ENCODE peak calls at places on chromosomes 16 and 17, in ten cellular contexts. One of them, this sample, is unnamed.

GRCh38 chr17:49108318-49108717 is 24.3 kb upstream of the B4GALNT2 start:
- DNase-seq in upper lobe of right lung: no peak
- DNase-seq in brain microvascular endothelial cell: peak; percentile 89
- DNase-seq in breast epithelium: no peak
- DNase-seq in mucosa of descending colon: no peak
- DNase-seq in fibroblast of lung: peak; percentile 91
- DNase-seq in heart left ventricle: no peak
- DNase-seq in ascending aorta: no peak
- DNase-seq in HCT116: no peak
- DNase-seq in neural progenitor cell: no peak
- DNase-seq in this sample: peak; percentile 68

GRCh38 chr17:59842901-59843652 is 49.7 kb downstream of the TUBD1 start:
- DNase-seq in upper lobe of right lung: peak; percentile 71
- DNase-seq in breast epithelium: peak; percentile 69
- DNase-seq in neural progenitor cell: no peak
- DNase-seq in brain microvascular endothelial cell: peak; percentile 95
- DNase-seq in ascending aorta: no peak
- DNase-seq in heart left ventricle: no peak
- DNase-seq in mucosa of descending colon: peak; percentile 72
- DNase-seq in HCT116: peak; percentile 96
- DNase-seq in fibroblast of lung: peak; percentile 98
- DNase-seq in this sample: peak; percentile 99

GRCh38 chr17:41212524-41213169 is 13.8 kb upstream of the KRTAP9-2 start:
- DNase-seq in HCT116: no peak
- DNase-seq in mucosa of descending colon: no peak
- DNase-seq in neural progenitor cell: no peak
- DNase-seq in ascending aorta: no peak
- DNase-seq in breast epithelium: no peak
- DNase-seq in fibroblast of lung: no peak
- DNase-seq in brain microvascular endothelial cell: no peak
- DNase-seq in upper lobe of right lung: no peak
- DNase-seq in heart left ventricle: no peak
- DNase-seq in this sample: no peak

GRCh38 chr16:58628845-58629680 is 563 bp downstream of the CNOT1 start:
- DNase-seq in ascending aorta: peak; percentile 78
- DNase-seq in mucosa of descending colon: peak; percentile 83
- DNase-seq in brain microvascular endothelial cell: no peak
- DNase-seq in upper lobe of right lung: peak; percentile 85
- DNase-seq in heart left ventricle: peak; percentile 47
- DNase-seq in breast epithelium: peak; percentile 54
- DNase-seq in fibroblast of lung: peak; percentile 30
- DNase-seq in HCT116: no peak
- DNase-seq in neural progenitor cell: peak; percentile 43
- DNase-seq in this sample: peak; percentile 34

GRCh38 chr17:48608921-48609505 is 1.8 kb downstream of the HOXB7 start:
- DNase-seq in breast epithelium: no peak
- DNase-seq in ascending aorta: no peak
- DNase-seq in brain microvascular endothelial cell: no peak
- DNase-seq in mucosa of descending colon: no peak
- DNase-seq in fibroblast of lung: no peak
- DNase-seq in heart left ventricle: no peak
- DNase-seq in neural progenitor cell: no peak
- DNase-seq in HCT116: no peak
- DNase-seq in upper lobe of right lung: no peak
- DNase-seq in this sample: no peak

GRCh38 chr17:20852541-20853370 is 190.1 kb downstream of the USP22 start:
- DNase-seq in mucosa of descending colon: peak; percentile 14
- DNase-seq in ascending aorta: no peak
- DNase-seq in brain microvascular endothelial cell: no peak
- DNase-seq in fibroblast of lung: peak; percentile 19
- DNase-seq in upper lobe of right lung: no peak
- DNase-seq in neural progenitor cell: peak; percentile 76
- DNase-seq in HCT116: no peak
- DNase-seq in breast epithelium: no peak
- DNase-seq in heart left ventricle: peak; percentile 25
- DNase-seq in this sample: peak; percentile 17

GRCh38 chr16:85291302-85292148 is 179.3 kb upstream of the CIBAR2 start:
- DNase-seq in brain microvascular endothelial cell: no peak
- DNase-seq in HCT116: no peak
- DNase-seq in breast epithelium: no peak
- DNase-seq in neural progenitor cell: peak; percentile 68
- DNase-seq in heart left ventricle: peak; percentile 57
- DNase-seq in fibroblast of lung: no peak
- DNase-seq in ascending aorta: no peak
- DNase-seq in upper lobe of right lung: peak; percentile 78
- DNase-seq in mucosa of descending colon: peak; percentile 71
- DNase-seq in this sample: no peak

GRCh38 chr17:61574542-61575351 is 16.3 kb downstream of the NACA2 start:
- DNase-seq in ascending aorta: no peak
- DNase-seq in neural progenitor cell: peak; percentile 66
- DNase-seq in mucosa of descending colon: peak; percentile 50
- DNase-seq in breast epithelium: no peak
- DNase-seq in upper lobe of right lung: no peak
- DNase-seq in fibroblast of lung: peak; percentile 41
- DNase-seq in brain microvascular endothelial cell: peak; percentile 18
- DNase-seq in HCT116: peak; percentile 74
- DNase-seq in heart left ventricle: no peak
- DNase-seq in this sample: peak; percentile 53

GRCh38 chr17:40553694-40554534 is 11.4 kb downstream of the CCR7 start:
- DNase-seq in ascending aorta: peak; percentile 74
- DNase-seq in brain microvascular endothelial cell: no peak
- DNase-seq in breast epithelium: no peak
- DNase-seq in neural progenitor cell: no peak
- DNase-seq in heart left ventricle: peak; percentile 62
- DNase-seq in HCT116: no peak
- DNase-seq in mucosa of descending colon: peak; percentile 27
- DNase-seq in fibroblast of lung: peak; percentile 61
- DNase-seq in upper lobe of right lung: peak; percentile 70
- DNase-seq in this sample: no peak

GRCh38 chr17:68498479-68499326 is 13.5 kb upstream of the PRKAR1A start:
- DNase-seq in HCT116: no peak
- DNase-seq in breast epithelium: no peak
- DNase-seq in brain microvascular endothelial cell: no peak
- DNase-seq in upper lobe of right lung: peak; percentile 77
- DNase-seq in heart left ventricle: peak; percentile 72
- DNase-seq in fibroblast of lung: no peak
- DNase-seq in mucosa of descending colon: peak; percentile 33
- DNase-seq in neural progenitor cell: no peak
- DNase-seq in ascending aorta: no peak
- DNase-seq in this sample: no peak

GRCh38 chr16:53912155-53912554 is 208.2 kb downstream of the FTO start:
- DNase-seq in mucosa of descending colon: no peak
- DNase-seq in fibroblast of lung: no peak
- DNase-seq in upper lobe of right lung: no peak
- DNase-seq in HCT116: no peak
- DNase-seq in heart left ventricle: no peak
- DNase-seq in ascending aorta: no peak
- DNase-seq in brain microvascular endothelial cell: no peak
- DNase-seq in breast epithelium: no peak
- DNase-seq in neural progenitor cell: no peak
- DNase-seq in this sample: peak; percentile 80

GRCh38 chr16:53913082-53913870 is 209.3 kb downstream of the FTO start:
- DNase-seq in breast epithelium: no peak
- DNase-seq in brain microvascular endothelial cell: peak; percentile 96
- DNase-seq in fibroblast of lung: peak; percentile 88
- DNase-seq in upper lobe of right lung: no peak
- DNase-seq in neural progenitor cell: no peak
- DNase-seq in heart left ventricle: no peak
- DNase-seq in HCT116: no peak
- DNase-seq in ascending aorta: peak; percentile 67
- DNase-seq in mucosa of descending colon: peak; percentile 15
- DNase-seq in this sample: peak; percentile 75

GRCh38 chr16:53913920-53914319 is 210.0 kb downstream of the FTO start:
- DNase-seq in breast epithelium: no peak
- DNase-seq in heart left ventricle: no peak
- DNase-seq in mucosa of descending colon: no peak
- DNase-seq in brain microvascular endothelial cell: no peak
- DNase-seq in HCT116: no peak
- DNase-seq in upper lobe of right lung: no peak
- DNase-seq in fibroblast of lung: no peak
- DNase-seq in neural progenitor cell: no peak
- DNase-seq in ascending aorta: no peak
- DNase-seq in this sample: no peak

GRCh38 chr16:53910990-53911389 is 207.0 kb downstream of the FTO start:
- DNase-seq in upper lobe of right lung: no peak
- DNase-seq in HCT116: no peak
- DNase-seq in heart left ventricle: no peak
- DNase-seq in brain microvascular endothelial cell: no peak
- DNase-seq in fibroblast of lung: no peak
- DNase-seq in neural progenitor cell: no peak
- DNase-seq in mucosa of descending colon: no peak
- DNase-seq in ascending aorta: no peak
- DNase-seq in breast epithelium: no peak
- DNase-seq in this sample: no peak

GRCh38 chr16:53911506-53911905 is 207.6 kb downstream of the FTO start:
- DNase-seq in breast epithelium: no peak
- DNase-seq in brain microvascular endothelial cell: no peak
- DNase-seq in HCT116: no peak
- DNase-seq in fibroblast of lung: no peak
- DNase-seq in heart left ventricle: no peak
- DNase-seq in upper lobe of right lung: no peak
- DNase-seq in ascending aorta: no peak
- DNase-seq in neural progenitor cell: no peak
- DNase-seq in mucosa of descending colon: no peak
- DNase-seq in this sample: no peak
- TF ChIP-seq CTCF in breast epithelium: no peak
- TF ChIP-seq CTCF in brain microvascular endothelial cell: peak; percentile 6
- TF ChIP-seq CTCF in HCT116: no peak
- TF ChIP-seq CTCF in fibroblast of lung: no peak
- TF ChIP-seq CTCF in heart left ventricle: no peak
- TF ChIP-seq CTCF in upper lobe of right lung: no peak
- TF ChIP-seq CTCF in ascending aorta: no peak
- TF ChIP-seq CTCF in neural progenitor cell: no peak
- TF ChIP-seq CTCF in mucosa of descending colon: no peak
- TF ChIP-seq CTCF in this sample: no peak

GRCh38 chr16:50673496-50674275 is 7.4 kb downstream of the SNX20 start:
- DNase-seq in breast epithelium: no peak
- DNase-seq in ascending aorta: no peak
- DNase-seq in heart left ventricle: no peak
- DNase-seq in upper lobe of right lung: no peak
- DNase-seq in HCT116: no peak
- DNase-seq in mucosa of descending colon: no peak
- DNase-seq in neural progenitor cell: no peak
- DNase-seq in brain microvascular endothelial cell: no peak
- DNase-seq in fibroblast of lung: no peak
- DNase-seq in this sample: no peak

GRCh38 chr16:50676684-50677225 is 4.4 kb downstream of the SNX20 start:
- DNase-seq in breast epithelium: no peak
- DNase-seq in heart left ventricle: no peak
- DNase-seq in ascending aorta: no peak
- DNase-seq in fibroblast of lung: no peak
- DNase-seq in brain microvascular endothelial cell: no peak
- DNase-seq in HCT116: no peak
- DNase-seq in upper lobe of right lung: no peak
- DNase-seq in mucosa of descending colon: no peak
- DNase-seq in neural progenitor cell: no peak
- DNase-seq in this sample: no peak

GRCh38 chr16:50675686-50676610 is 5.2 kb downstream of the SNX20 start:
- DNase-seq in breast epithelium: no peak
- DNase-seq in ascending aorta: no peak
- DNase-seq in brain microvascular endothelial cell: no peak
- DNase-seq in neural progenitor cell: no peak
- DNase-seq in fibroblast of lung: no peak
- DNase-seq in upper lobe of right lung: peak; percentile 79
- DNase-seq in heart left ventricle: no peak
- DNase-seq in HCT116: no peak
- DNase-seq in mucosa of descending colon: no peak
- DNase-seq in this sample: peak; percentile 27

GRCh38 chr16:50677351-50677750 is 3.8 kb downstream of the SNX20 start:
- DNase-seq in ascending aorta: no peak
- DNase-seq in HCT116: no peak
- DNase-seq in neural progenitor cell: no peak
- DNase-seq in brain microvascular endothelial cell: no peak
- DNase-seq in heart left ventricle: no peak
- DNase-seq in breast epithelium: no peak
- DNase-seq in upper lobe of right lung: no peak
- DNase-seq in mucosa of descending colon: no peak
- DNase-seq in fibroblast of lung: no peak
- DNase-seq in this sample: no peak

GRCh38 chr16:50674831-50675230 is 6.3 kb downstream of the SNX20 start:
- DNase-seq in brain microvascular endothelial cell: no peak
- DNase-seq in heart left ventricle: no peak
- DNase-seq in HCT116: no peak
- DNase-seq in upper lobe of right lung: no peak
- DNase-seq in mucosa of descending colon: no peak
- DNase-seq in fibroblast of lung: no peak
- DNase-seq in breast epithelium: no peak
- DNase-seq in neural progenitor cell: no peak
- DNase-seq in ascending aorta: no peak
- DNase-seq in this sample: no peak
- H3K36me3 ChIP-seq in brain microvascular endothelial cell: no peaks in the 10 kb centered on the region
- H3K36me3 ChIP-seq in heart left ventricle: peaks cover 55% of the 10 kb centered on the region
- H3K36me3 ChIP-seq in HCT116: no peaks in the 10 kb centered on the region
- H3K36me3 ChIP-seq in upper lobe of right lung: peaks cover 4% of the 10 kb centered on the region
- H3K36me3 ChIP-seq in mucosa of descending colon: no peaks in the 10 kb centered on the region
- H3K36me3 ChIP-seq in fibroblast of lung: no peaks in the 10 kb centered on the region
- H3K36me3 ChIP-seq in breast epithelium: no peaks in the 10 kb centered on the region
- H3K36me3 ChIP-seq in neural progenitor cell: no peaks in the 10 kb centered on the region
- H3K36me3 ChIP-seq in ascending aorta: peaks cover 5% of the 10 kb centered on the region
- H3K36me3 ChIP-seq in this sample: no peaks in the 10 kb centered on the region

GRCh38 chr16:66751992-66752322 is 548 bp upstream of the DYNC1LI2 start:
- DNase-seq in fibroblast of lung: no peak
- DNase-seq in breast epithelium: no peak
- DNase-seq in HCT116: no peak
- DNase-seq in ascending aorta: no peak
- DNase-seq in brain microvascular endothelial cell: no peak
- DNase-seq in neural progenitor cell: no peak
- DNase-seq in heart left ventricle: no peak
- DNase-seq in upper lobe of right lung: no peak
- DNase-seq in mucosa of descending colon: no peak
- DNase-seq in this sample: no peak
- H3K4me3 ChIP-seq in fibroblast of lung: peak overlapping the region; percentile 21
- H3K4me3 ChIP-seq in breast epithelium: peak overlapping the region; percentile 100
- H3K4me3 ChIP-seq in HCT116: peak overlapping the region; percentile 90
- H3K4me3 ChIP-seq in ascending aorta: peak overlapping the region; percentile 87
- H3K4me3 ChIP-seq in brain microvascular endothelial cell: peak overlapping the region; percentile 41
- H3K4me3 ChIP-seq in neural progenitor cell: peak overlapping the region; percentile 99
- H3K4me3 ChIP-seq in heart left ventricle: peak overlapping the region; percentile 100
- H3K4me3 ChIP-seq in upper lobe of right lung: peak overlapping the region; percentile 100
- H3K4me3 ChIP-seq in mucosa of descending colon: no peak overlapping the region
- H3K4me3 ChIP-seq in this sample: peak overlapping the region; percentile 98

GRCh38 chr17:28031174-28031573 is 11.3 kb upstream of the NLK start:
- DNase-seq in HCT116: no peak
- DNase-seq in fibroblast of lung: no peak
- DNase-seq in neural progenitor cell: no peak
- DNase-seq in ascending aorta: no peak
- DNase-seq in heart left ventricle: no peak
- DNase-seq in brain microvascular endothelial cell: no peak
- DNase-seq in breast epithelium: no peak
- DNase-seq in mucosa of descending colon: no peak
- DNase-seq in upper lobe of right lung: no peak
- DNase-seq in this sample: no peak
- TF ChIP-seq CTCF in HCT116: no peak
- TF ChIP-seq CTCF in fibroblast of lung: no peak
- TF ChIP-seq CTCF in neural progenitor cell: no peak
- TF ChIP-seq CTCF in ascending aorta: no peak
- TF ChIP-seq CTCF in heart left ventricle: no peak
- TF ChIP-seq CTCF in brain microvascular endothelial cell: no peak
- TF ChIP-seq CTCF in breast epithelium: no peak
- TF ChIP-seq CTCF in mucosa of descending colon: no peak
- TF ChIP-seq CTCF in upper lobe of right lung: no peak
- TF ChIP-seq CTCF in this sample: no peak

This sample was measured in bronchial epithelial cell.